ENCODE peak calls at places on chromosomes 5 and 9, in eight cellular contexts. P, G, D, N, U, Z, T and W are unnamed samples. For H3K27me3, the result is how much of the 10 kb centered on the place peaks cover.

GRCh38 chr5:57386958-57387357 is 95.7 kb downstream of the ACTBL2 start:
- DNase-seq in G (no peak), D (no peak), U (no peak), P (peak), N (no peak), T (no peak), Z (no peak), W (no peak)

GRCh38 chr5:146440870-146441495 is 6.2 kb upstream of the TCERG1 start:
- DNase-seq in D (no peak), G (no peak), P (no peak), N (no peak), Z (no peak), U (no peak), T (no peak), W (no peak)

GRCh38 chr9:108015690-108016089 is 526.1 kb upstream of the KLF4 start:
- DNase-seq in D (no peak), G (no peak), U (no peak), N (no peak), Z (no peak), P (no peak), T (no peak), W (no peak)

GRCh38 chr9:130991227-130992058 is 17.5 kb upstream of the LAMC3 start:
- DNase-seq in T (no peak), G (no peak), Z (no peak), U (no peak), D (no peak), N (no peak), P (no peak), W (peak)

GRCh38 chr9:107520186-107520585 is 30.6 kb upstream of the KLF4 start:
- DNase-seq in Z (no peak), T (no peak), G (no peak), D (no peak), U (no peak), N (no peak), P (no peak), W (no peak)

GRCh38 chr9:76419782-76420380 is 25.7 kb upstream of the RFK start:
- DNase-seq in U (peak), N (no peak), G (no peak), P (peak), Z (no peak), D (no peak), T (no peak), W (peak)

GRCh38 chr5:91848453-91848852 is 465.3 kb upstream of the ARRDC3 start:
- DNase-seq in T (no peak), N (no peak), D (no peak), U (no peak), G (no peak), Z (no peak), P (no peak), W (no peak)

GRCh38 chr5:83003791-83004190 is 73.4 kb downstream of the TMEM167A start:
- DNase-seq in D (no peak), N (no peak), G (no peak), P (no peak), T (no peak), U (no peak), Z (no peak), W (no peak)

GRCh38 chr5:55187370-55187769 is 14.4 kb upstream of the CDC20B start:
- DNase-seq in N (no peak), Z (no peak), T (no peak), U (peak), G (no peak), P (peak), D (no peak), W (peak)

GRCh38 chr9:14170392-14170931 is 143.5 kb downstream of the NFIB start:
- DNase-seq in Z (no peak), U (no peak), T (no peak), G (no peak), N (no peak), P (no peak), D (no peak), W (no peak)

GRCh38 chr5:141441571-141442170 is 11.4 kb downstream of the PCDHGA12 start:
- DNase-seq in D (no peak), N (no peak), P (no peak), T (no peak), U (no peak), Z (no peak), G (no peak), W (no peak)

GRCh38 chr9:104351726-104352125 is 152.3 kb upstream of the OR13F1 start:
- DNase-seq in T (no peak), P (no peak), U (no peak), D (no peak), N (no peak), Z (no peak), G (no peak), W (no peak)
- H3K27me3 ChIP-seq in T (under half), P (under half), U (under half), D (under half), N (under half), Z (under half), G (under half), W (under half)

GRCh38 chr9:126616521-126616976 is 2.8 kb downstream of the LMX1B start:
- DNase-seq in G (no peak), D (no peak), P (no peak), T (no peak), Z (no peak), U (no peak), N (no peak), W (peak)

GRCh38 chr9:126617740-126618133 is 4.0 kb downstream of the LMX1B start:
- DNase-seq in U (no peak), G (no peak), D (no peak), T (no peak), P (no peak), N (no peak), Z (no peak), W (peak)

GRCh38 chr9:126618200-126618589 is 4.5 kb downstream of the LMX1B start:
- DNase-seq in P (no peak), N (no peak), T (no peak), U (no peak), G (no peak), D (peak), Z (no peak), W (peak)

GRCh38 chr9:126615791-126616447 is 2.2 kb downstream of the LMX1B start:
- DNase-seq in T (no peak), N (no peak), G (no peak), Z (no peak), P (peak), U (no peak), D (no peak), W (peak)

DNA sequence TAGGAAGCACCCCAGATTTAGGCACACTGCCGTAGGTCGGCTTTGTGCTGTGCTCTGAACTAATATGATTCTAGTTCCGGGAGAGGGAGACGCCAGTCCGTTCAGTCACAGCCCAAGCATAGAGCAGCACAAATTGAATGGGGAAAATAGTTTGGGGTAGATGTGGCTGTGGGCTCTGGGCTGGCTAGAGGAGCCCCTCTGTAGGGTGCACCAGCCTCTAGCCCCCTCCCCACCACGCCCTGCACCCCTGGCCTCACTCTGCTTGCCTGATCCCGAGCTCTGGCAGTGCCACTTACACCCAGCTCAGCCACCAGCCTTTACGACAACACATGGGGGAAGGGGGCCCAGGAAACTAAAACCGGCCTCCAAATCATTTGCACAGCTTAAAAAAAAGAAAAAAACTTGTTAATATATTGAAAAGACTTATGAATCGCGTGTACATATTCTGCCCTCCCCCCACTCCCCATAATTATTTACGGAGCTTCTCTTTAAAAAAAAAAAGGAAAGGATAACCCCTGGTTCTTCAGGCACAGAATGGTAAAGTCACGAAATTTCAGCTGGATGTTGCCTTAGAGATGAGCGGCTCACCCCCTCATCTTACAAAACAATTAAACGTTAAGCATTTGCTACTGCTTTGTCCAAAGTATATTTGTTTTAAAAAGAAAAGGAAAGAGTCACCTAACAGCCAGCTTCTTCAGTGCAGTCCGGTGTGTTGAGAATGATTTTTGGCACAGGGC is 3.4 kb downstream of the LMX1B start:
- DNase-seq in G (no peak), T (no peak), P (no peak), Z (no peak), U (no peak), N (no peak), D (peak), W (peak)
- H3K27me3 ChIP-seq in G (under half), T (under half), P (half or more), Z (half or more), U (under half), N (half or more), D (half or more), W (half or more)

GRCh38 chr9:97866300-97866699 is 13.3 kb downstream of the FOXE1 start:
- DNase-seq in Z (no peak), P (no peak), T (no peak), G (no peak), D (no peak), N (no peak), U (no peak), W (no peak)
- H3K27me3 ChIP-seq in Z (under half), P (under half), T (under half), G (under half), D (under half), N (under half), U (under half), W (under half)

DNA sequence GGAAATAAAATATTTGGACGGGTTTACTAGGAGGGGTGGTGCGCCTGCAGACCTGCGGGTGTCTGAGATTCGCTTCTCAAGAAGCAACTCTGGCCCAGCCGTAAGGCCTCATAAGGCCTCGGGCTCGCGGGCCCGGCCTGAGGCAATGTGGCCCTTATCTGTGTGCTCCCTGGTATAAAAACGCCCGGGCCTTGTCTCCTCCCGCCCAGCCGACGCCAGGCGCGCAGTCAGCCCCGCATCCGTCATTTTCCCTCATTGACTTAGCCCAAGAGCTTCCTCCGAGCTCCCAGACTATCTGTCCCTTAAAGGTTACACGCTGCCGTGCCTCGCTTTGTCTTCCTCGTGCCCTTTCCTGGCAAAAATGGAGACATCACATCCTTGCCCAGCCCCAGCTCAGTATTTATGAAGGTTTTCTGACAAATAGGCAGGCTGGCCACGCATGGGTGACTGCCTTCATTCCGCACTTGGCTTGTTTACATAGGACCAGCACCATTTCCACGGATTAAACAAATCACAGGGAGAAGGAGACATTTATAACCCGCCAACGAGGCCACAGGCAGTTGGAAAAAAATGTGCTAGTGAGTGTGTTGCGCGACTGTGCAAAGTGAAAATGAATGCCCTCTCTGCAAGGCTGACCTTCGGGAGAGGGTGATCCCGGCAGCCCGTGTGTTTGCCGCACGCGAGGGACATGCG is 74.5 kb upstream of the TBCA start:
- DNase-seq in N (no peak), U (no peak), T (no peak), G (no peak), P (peak), D (no peak), Z (no peak), W (peak)
- H3K27me3 ChIP-seq in N (under half), U (under half), T (under half), G (under half), P (half or more), D (under half), Z (under half), W (half or more)

GRCh38 chr5:1447772-1448361 is 2.6 kb upstream of the SLC6A3 start:
- DNase-seq in D (no peak), N (peak), P (no peak), G (no peak), Z (no peak), T (no peak), U (no peak), W (peak)

GRCh38 chr5:1444361-1445189 is 665 bp downstream of the SLC6A3 start:
- DNase-seq in P (peak), U (no peak), D (no peak), N (peak), T (no peak), G (no peak), Z (no peak), W (peak)

GRCh38 chr5:1445313-1445894 is at the start of gene SLC6A3:
- DNase-seq in P (peak), T (no peak), D (no peak), U (no peak), N (peak), Z (no peak), G (peak), W (peak)

GRCh38 chr5:1446602-1447343 is 1.5 kb upstream of the SLC6A3 start:
- DNase-seq in N (peak), D (peak), P (peak), U (no peak), G (no peak), T (no peak), Z (no peak), W (no peak)

DNA sequence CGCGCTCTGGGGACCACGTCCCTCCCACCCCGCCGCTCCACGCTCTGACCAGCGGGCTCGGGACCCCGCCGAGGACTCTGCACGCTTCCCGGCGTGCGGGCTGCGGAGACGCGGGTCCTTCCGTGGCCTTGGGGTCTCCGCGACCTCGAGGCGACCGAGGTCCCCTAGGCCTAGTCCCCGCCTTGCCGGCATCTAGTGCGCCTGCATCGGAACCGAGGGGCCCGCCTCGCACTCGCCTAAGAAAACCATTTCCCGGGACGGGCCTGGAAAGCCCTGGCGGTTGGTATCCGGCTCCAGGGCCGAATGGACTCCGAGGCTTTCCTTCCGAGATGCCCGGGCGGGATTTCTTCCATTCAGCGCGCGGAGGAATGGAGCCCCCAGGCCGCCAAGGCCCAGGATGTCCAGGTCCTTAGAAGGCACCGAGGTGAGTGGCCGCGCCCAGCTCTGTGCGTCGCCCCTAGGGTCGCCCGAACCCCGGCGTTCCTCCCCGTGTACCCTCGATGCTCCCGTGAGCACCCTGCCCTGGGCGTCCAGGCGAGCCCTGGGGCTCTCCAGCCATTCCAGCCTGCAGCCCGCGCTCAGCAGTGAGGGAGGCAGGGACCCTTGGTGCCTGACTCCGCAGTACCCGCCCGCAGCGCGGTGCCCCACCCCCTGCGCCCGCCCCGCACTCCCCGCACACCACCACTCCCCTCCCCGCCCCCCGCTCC is 808 bp upstream of the SLC6A3 start:
- DNase-seq in P (peak), Z (no peak), D (no peak), U (no peak), T (no peak), G (no peak), N (peak), W (peak)
- H3K27me3 ChIP-seq in P (half or more), Z (under half), D (half or more), U (under half), T (under half), G (under half), N (half or more), W (half or more)

GRCh38 chr5:160797020-160797419 is 55.0 kb downstream of the ATP10B start:
- DNase-seq in T (no peak), U (no peak), N (no peak), Z (no peak), G (no peak), D (no peak), P (no peak), W (no peak)

GRCh38 chr5:160793500-160793899 is 58.5 kb downstream of the ATP10B start:
- DNase-seq in D (no peak), T (no peak), N (no peak), P (no peak), G (no peak), Z (no peak), U (no peak), W (no peak)

GRCh38 chr5:160800375-160800774 is 51.6 kb downstream of the ATP10B start:
- DNase-seq in G (no peak), T (no peak), Z (no peak), N (no peak), D (no peak), P (no peak), U (no peak), W (no peak)

GRCh38 chr5:160802567-160802966 is 49.4 kb downstream of the ATP10B start:
- DNase-seq in T (no peak), G (no peak), Z (no peak), P (peak), N (no peak), U (no peak), D (no peak), W (no peak)

DNA sequence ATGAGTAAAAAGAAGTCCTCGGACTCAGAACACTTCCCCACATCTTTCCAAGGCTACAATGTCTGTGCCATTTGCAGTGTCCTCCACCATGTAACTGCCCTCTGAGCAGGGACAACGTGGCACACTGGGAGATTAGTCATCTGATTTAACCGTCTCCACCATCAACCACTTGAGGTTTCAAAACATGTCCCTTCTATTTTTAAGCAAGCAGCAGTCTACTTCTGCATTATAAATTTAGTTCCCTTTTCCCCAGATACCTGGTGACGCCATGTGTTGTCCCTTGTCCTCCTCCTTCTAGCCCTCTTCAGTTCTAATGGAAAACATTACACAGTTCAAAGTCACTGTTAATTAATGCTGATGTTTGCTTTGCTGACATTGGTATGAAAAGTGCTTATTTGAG is 52.9 kb downstream of the ATP10B start:
- DNase-seq in P (no peak), N (no peak), D (no peak), U (no peak), G (no peak), T (no peak), Z (no peak), W (no peak)
- H3K27me3 ChIP-seq in P (under half), N (under half), D (under half), U (under half), G (under half), T (under half), Z (under half), W (under half)

DNA sequence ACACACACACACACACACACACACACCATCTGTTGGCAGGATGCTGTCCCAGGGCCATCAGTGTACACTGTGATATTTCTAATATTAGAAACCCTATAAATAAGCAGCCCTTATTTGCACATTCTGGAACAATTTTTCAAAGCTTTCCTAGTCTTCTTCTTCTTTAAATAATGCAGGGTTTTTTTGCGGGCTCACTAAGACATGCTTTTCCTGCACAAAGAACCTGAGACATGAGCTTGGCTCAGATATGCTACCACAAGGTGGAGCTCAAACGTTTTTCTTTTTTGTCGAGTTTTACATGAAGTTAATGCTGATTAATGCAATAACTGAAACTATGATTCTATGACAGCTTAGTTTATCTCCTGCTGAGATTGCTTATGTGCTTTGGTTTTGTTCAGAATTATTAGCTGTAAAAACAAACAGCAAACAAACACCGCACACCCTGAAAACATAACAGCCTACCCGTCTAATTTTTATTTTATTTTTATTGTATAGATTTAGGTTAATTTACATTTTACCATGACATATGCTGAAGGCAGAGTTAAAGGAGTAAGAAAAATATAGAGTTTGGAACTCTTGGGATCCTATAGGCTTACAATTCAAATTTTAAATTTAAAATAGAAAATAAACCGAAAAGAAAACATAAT is 95.7 kb downstream of the ALDH1A1 start:
- DNase-seq in G (peak), P (peak), Z (no peak), N (no peak), T (no peak), U (peak), D (no peak), W (peak)
- H3K27me3 ChIP-seq in G (under half), P (under half), Z (under half), N (under half), T (under half), U (under half), D (under half), W (under half)

GRCh38 chr5:1007681-1008450 is 736 bp upstream of the NKD2 start:
- DNase-seq in G (peak), N (no peak), Z (no peak), D (peak), U (no peak), P (no peak), T (no peak), W (no peak)

GRCh38 chr5:1005904-1006655 is 2.5 kb upstream of the NKD2 start:
- DNase-seq in D (peak), T (peak), Z (no peak), N (no peak), U (no peak), P (no peak), G (peak), W (peak)

GRCh38 chr5:1007221-1007680 is 1.4 kb upstream of the NKD2 start:
- DNase-seq in D (peak), P (no peak), G (peak), N (no peak), U (no peak), Z (no peak), T (peak), W (peak)

GRCh38 chr5:1005362-1005851 is 3.2 kb upstream of the NKD2 start:
- DNase-seq in N (no peak), P (no peak), T (peak), G (peak), U (no peak), Z (no peak), D (peak), W (peak)

DNA sequence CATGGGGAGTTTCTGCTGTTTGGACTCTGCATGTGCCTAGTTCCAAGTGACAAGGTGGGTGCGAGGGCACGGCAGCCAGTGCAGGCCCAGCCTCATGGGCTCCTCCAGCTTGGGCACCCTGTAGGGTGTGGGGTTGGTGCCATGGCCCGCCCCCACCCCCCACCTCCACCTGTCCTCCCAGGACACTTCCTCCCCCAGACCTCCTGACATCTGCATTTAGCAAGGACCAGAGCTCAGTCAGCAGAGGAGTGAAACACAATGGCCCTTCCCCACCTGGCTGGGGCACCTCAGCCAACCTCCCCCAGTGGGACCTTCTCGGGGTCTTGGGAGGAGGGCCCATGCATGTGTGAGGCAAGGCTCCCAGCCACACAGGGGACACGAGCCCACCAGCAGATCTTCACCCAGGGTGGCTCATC is 1.9 kb upstream of the NKD2 start:
- DNase-seq in U (no peak), N (no peak), G (peak), D (peak), P (no peak), Z (no peak), T (peak), W (peak)
- H3K27me3 ChIP-seq in U (under half), N (half or more), G (under half), D (half or more), P (half or more), Z (under half), T (under half), W (half or more)